ENCODE peak calls at places on chromosomes 5 and 9, in six cellular contexts. T, V, X, S, L and I are unnamed samples.

GRCh38 chr9:124514125-124514524 is 6.9 kb upstream of the NR5A1 start:
- DNase-seq in T (no peak), X (no peak), S (no peak), V (no peak), L (no peak), I (no peak)

GRCh38 chr5:160296496-160296895 is 15.9 kb downstream of the CCNJL start:
- DNase-seq in S (no peak), T (no peak), V (no peak), L (no peak), X (no peak), I (no peak)

GRCh38 chr9:77464591-77465125 is 183.5 kb downstream of the GNA14 start:
- DNase-seq in L (peak), V (no peak), T (no peak), S (no peak), X (peak), I (no peak)

GRCh38 chr5:74966151-74967050 is 86.0 kb downstream of the GCNT4 start:
- DNase-seq in V (no peak), X (peak), T (no peak), L (no peak), S (peak), I (no peak)

GRCh38 chr9:6382681-6383080 is 30.3 kb upstream of the UHRF2 start:
- DNase-seq in V (no peak), T (no peak), S (no peak), L (no peak), X (peak), I (no peak)

GRCh38 chr9:88746029-88746743 is 211.2 kb downstream of the NXNL2 start:
- DNase-seq in X (peak), S (no peak), T (no peak), V (no peak), L (peak), I (no peak)

GRCh38 chr5:144451187-144451973 is 280.7 kb downstream of the KCTD16 start:
- DNase-seq in T (no peak), V (no peak), X (no peak), L (no peak), S (peak), I (no peak)

GRCh38 chr9:4334439-4334838 is 34.6 kb upstream of the GLIS3 start:
- DNase-seq in V (no peak), T (no peak), L (peak), S (peak), X (peak), I (peak)

GRCh38 chr9:81737871-81738507 is 48.6 kb upstream of the TLE1 start:
- DNase-seq in T (no peak), S (peak), V (no peak), L (peak), X (peak), I (no peak)

GRCh38 chr9:8730618-8731017 is 931.0 kb upstream of the DMAC1 start:
- DNase-seq in V (no peak), L (no peak), T (no peak), S (peak), X (no peak), I (no peak)

GRCh38 chr9:120617637-120617979 is 37.6 kb upstream of the CDK5RAP2 start:
- DNase-seq in X (peak), T (no peak), V (no peak), S (no peak), L (no peak), I (no peak)

GRCh38 chr5:166952055-166952454 is 1339.4 kb upstream of the WWC1 start:
- DNase-seq in S (peak), V (no peak), T (no peak), X (no peak), L (no peak), I (no peak)

GRCh38 chr5:141430332-141431113 is at the start of gene PCDHGA12:
- DNase-seq in X (peak), S (no peak), V (no peak), T (no peak), L (no peak), I (no peak)

GRCh38 chr5:35038891-35039290 is 8.9 kb downstream of the AGXT2 start:
- DNase-seq in T (no peak), V (no peak), L (no peak), S (no peak), X (no peak), I (no peak)

GRCh38 chr9:35914307-35914807 is 5.1 kb downstream of the SPAAR start:
- DNase-seq in L (peak), T (peak), S (peak), X (peak), V (no peak), I (peak)

GRCh38 chr5:179840321-179840720 is 18.3 kb downstream of the MRNIP start:
- DNase-seq in S (no peak), V (no peak), T (no peak), X (no peak), L (peak), I (no peak)

GRCh38 chr9:77495834-77496671 is 152.1 kb downstream of the GNA14 start:
- DNase-seq in V (no peak), T (no peak), S (peak), X (peak), L (peak), I (no peak)

GRCh38 chr5:95086932-95087818 is 197.7 kb downstream of the MCTP1 start:
- DNase-seq in V (no peak), X (no peak), L (no peak), S (no peak), T (no peak), I (no peak)

GRCh38 chr9:121498150-121498486 is 1.5 kb downstream of the GGTA1 start:
- DNase-seq in X (peak), L (peak), T (peak), V (no peak), S (peak), I (peak)

GRCh38 chr5:34652916-34653315 is 3.2 kb upstream of the RAI14 start:
- DNase-seq in X (peak), L (no peak), V (no peak), T (no peak), S (no peak), I (no peak)

GRCh38 chr5:133399247-133399891 is 213.0 kb downstream of the FSTL4 start:
- DNase-seq in S (no peak), T (no peak), X (no peak), V (no peak), L (no peak), I (no peak)

GRCh38 chr5:102742215-102742614 is 12.9 kb upstream of the PAM start:
- DNase-seq in L (no peak), S (peak), T (no peak), V (no peak), X (no peak), I (no peak)

GRCh38 chr9:117073071-117073470 is 341.8 kb downstream of the ASTN2 start:
- DNase-seq in S (peak), V (no peak), T (no peak), X (no peak), L (no peak), I (peak)

GRCh38 chr5:171288066-171288465 is 21.0 kb upstream of the TLX3 start:
- DNase-seq in S (no peak), X (no peak), T (no peak), V (no peak), L (no peak), I (no peak)

GRCh38 chr5:157431544-157432200 is 28.3 kb upstream of the NIPAL4 start:
- DNase-seq in T (peak), L (peak), V (no peak), X (peak), S (peak), I (no peak)

GRCh38 chr9:4177970-4178758 is 121.7 kb downstream of the GLIS3 start:
- DNase-seq in S (no peak), L (peak), X (no peak), V (no peak), T (no peak), I (no peak)

GRCh38 chr5:124546643-124547042 is 199.8 kb downstream of the ZNF608 start:
- DNase-seq in T (peak), V (no peak), S (peak), X (peak), L (peak), I (no peak)

GRCh38 chr9:117734523-117735314 is 30.5 kb downstream of the TLR4 start:
- DNase-seq in V (no peak), X (no peak), S (no peak), L (no peak), T (no peak), I (no peak)

GRCh38 chr5:177049285-177049684 is 26.8 kb downstream of the ZNF346 start:
- DNase-seq in V (no peak), L (no peak), X (no peak), T (no peak), S (no peak), I (no peak)

GRCh38 chr5:179313849-179314521 is 31.3 kb downstream of the ADAMTS2 start:
- DNase-seq in L (no peak), V (no peak), S (no peak), X (peak), T (no peak), I (no peak)

GRCh38 chr5:143741418-143741817 is 70.5 kb upstream of the HMHB1 start:
- DNase-seq in X (no peak), V (no peak), S (no peak), L (no peak), T (no peak), I (no peak)

GRCh38 chr9:94147776-94148175 is 63.5 kb downstream of the PTPDC1 start:
- DNase-seq in X (no peak), T (no peak), S (no peak), L (no peak), V (no peak), I (no peak)

DNA sequence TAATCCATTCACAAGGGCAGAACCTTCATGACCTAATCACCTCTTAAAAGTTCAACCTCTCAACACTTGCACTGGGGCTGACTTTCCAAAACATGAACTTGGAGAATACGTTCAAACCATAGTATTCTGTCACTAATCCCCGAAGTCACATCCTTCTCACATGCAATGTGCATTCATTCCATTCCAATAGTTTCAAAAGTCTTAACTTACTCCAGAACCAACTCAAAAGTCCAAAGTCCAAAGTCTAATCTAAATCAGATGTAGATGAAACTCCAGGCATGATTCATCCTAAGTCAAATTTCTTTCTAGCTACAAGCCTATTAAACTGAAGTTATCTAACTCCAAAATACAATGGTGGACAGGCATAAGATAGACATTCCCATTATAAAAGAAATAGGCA is 21.7 kb upstream of the ADAMTSL1 start:
- DNase-seq in V (no peak), X (no peak), L (no peak), S (no peak), T (no peak), I (no peak)
- H2AK5ac ChIP-seq in V (no peak), X (no peak), L (no peak), S (no peak), T (no peak), I (no peak)

DNA sequence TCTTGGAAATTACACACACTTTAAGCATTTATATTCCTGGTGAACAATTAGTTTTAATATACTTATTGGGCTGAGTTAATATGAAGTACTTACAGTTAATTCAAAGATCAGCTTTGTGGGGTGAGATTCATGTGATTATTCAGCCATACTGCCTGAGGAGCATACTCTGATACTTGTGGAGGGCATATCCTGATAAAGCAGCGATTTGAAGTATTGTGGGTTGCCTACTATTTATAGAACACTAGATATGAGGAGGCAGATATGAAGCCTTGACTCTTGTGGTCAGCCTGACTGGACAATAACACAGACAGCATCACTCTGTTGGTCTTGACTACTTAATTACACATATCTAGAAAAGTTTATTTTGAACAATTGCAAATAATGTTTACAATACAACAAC is 27.0 kb upstream of the AGGF1 start:
- DNase-seq in V (no peak), S (no peak), X (no peak), T (no peak), L (peak), I (no peak)
- H2BK15ac ChIP-seq in V (no peak), S (no peak), X (no peak), T (no peak), L (no peak), I (no peak)

GRCh38 chr5:138468133-138468965 is 3.1 kb downstream of the EGR1 start:
- DNase-seq in T (no peak), X (peak), V (no peak), L (peak), S (no peak), I (no peak)
- H3K9ac ChIP-seq in T (no peak), X (no peak), V (no peak), L (peak), S (no peak), I (no peak)

DNA sequence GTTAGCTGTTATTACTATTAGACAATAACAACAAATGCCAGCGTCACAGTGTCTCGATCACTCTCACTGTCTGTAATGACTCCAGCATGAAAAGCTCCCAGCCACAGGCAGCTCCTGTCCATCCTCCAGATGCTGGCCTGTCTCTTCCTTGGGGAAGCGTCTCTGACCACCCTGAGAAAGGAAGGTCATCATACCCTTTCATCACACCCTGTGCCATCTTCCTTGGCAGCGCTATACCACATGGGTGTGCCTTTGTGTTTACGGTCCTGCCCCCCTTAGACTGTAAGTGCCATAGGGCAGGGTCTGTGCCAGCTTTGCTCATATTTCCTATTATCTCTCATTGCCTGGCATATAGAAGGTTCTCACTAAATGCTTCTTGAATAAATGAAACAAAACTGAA is 90.6 kb downstream of the PRRT1B start:
- DNase-seq in L (no peak), S (no peak), T (no peak), V (no peak), X (no peak), I (no peak)
- H2AK5ac ChIP-seq in L (peak), S (no peak), T (no peak), V (no peak), X (peak), I (no peak)